ENCODE peak calls at places on chromosome 6, in six cellular contexts. E, O, U, X, R and F are unnamed samples.

GRCh38 chr6:36131517-36132220 is 1.4 kb downstream of the MAPK13 start:
- DNase-seq in E (peak; percentile 66), O (peak; percentile 77), U (peak; percentile 87), X (no peak), R (peak; percentile 48), F (peak; percentile 89)

GRCh38 chr6:154649723-154650122 is 83.5 kb upstream of the SCAF8 start:
- DNase-seq in E (no peak), O (no peak), U (no peak), X (no peak), R (no peak), F (no peak)

GRCh38 chr6:27281105-27281539 is 31.0 kb downstream of the POM121L2 start:
- DNase-seq in E (no peak), O (no peak), U (no peak), X (no peak), R (no peak), F (no peak)

GRCh38 chr6:72826744-72827438 is 205.0 kb downstream of the KCNQ5 start:
- DNase-seq in E (no peak), O (peak; percentile 50), U (no peak), X (no peak), R (peak; percentile 90), F (no peak)

GRCh38 chr6:6439778-6440177 is 119.3 kb upstream of the F13A1 start:
- DNase-seq in E (no peak), O (no peak), U (no peak), X (no peak), R (no peak), F (no peak)

GRCh38 chr6:11718461-11718860 is 60.1 kb downstream of the ADTRP start:
- DNase-seq in E (no peak), O (no peak), U (no peak), X (no peak), R (peak; percentile 8), F (no peak)

GRCh38 chr6:65637289-65638046 is 69.6 kb downstream of the EYS start:
- DNase-seq in E (no peak), O (no peak), U (no peak), X (no peak), R (no peak), F (no peak)

GRCh38 chr6:24827970-24828369 is 29.3 kb upstream of the ARMH2 start:
- DNase-seq in E (no peak), O (no peak), U (no peak), X (no peak), R (no peak), F (no peak)

GRCh38 chr6:36955136-36955535 is 598 bp downstream of the PI16 start:
- DNase-seq in E (peak; percentile 57), O (no peak), U (no peak), X (no peak), R (no peak), F (no peak)

GRCh38 chr6:30712441-30712840 is 4.6 kb downstream of the MDC1 start:
- DNase-seq in E (no peak), O (no peak), U (no peak), X (no peak), R (no peak), F (no peak)

GRCh38 chr6:114100421-114100820 is 129.5 kb upstream of the HDAC2 start:
- DNase-seq in E (no peak), O (no peak), U (no peak), X (no peak), R (peak; percentile 63), F (no peak)

GRCh38 chr6:63963756-63964315 is 328.2 kb downstream of the PHF3 start:
- DNase-seq in E (no peak), O (no peak), U (no peak), X (no peak), R (no peak), F (no peak)

GRCh38 chr6:64777941-64778785 is 928.9 kb downstream of the EYS start:
- DNase-seq in E (no peak), O (no peak), U (no peak), X (no peak), R (peak; percentile 4), F (no peak)

GRCh38 chr6:157721431-157722229 is 101.4 kb upstream of the SNX9 start:
- DNase-seq in E (no peak), O (no peak), U (no peak), X (no peak), R (no peak), F (no peak)

GRCh38 chr6:162497371-162497770 is 230.2 kb downstream of the PRKN start:
- DNase-seq in E (no peak), O (no peak), U (no peak), X (no peak), R (no peak), F (no peak)

GRCh38 chr6:131383421-131384411 is 189.3 kb upstream of the ARG1 start:
- DNase-seq in E (no peak), O (no peak), U (no peak), X (no peak), R (peak; percentile 55), F (peak; percentile 55)

GRCh38 chr6:35777356-35778102 is 1.1 kb downstream of the CLPSL2 start:
- DNase-seq in E (no peak), O (no peak), U (no peak), X (no peak), R (no peak), F (no peak)

GRCh38 chr6:150368762-150369161 is at the start of gene IYD:
- DNase-seq in E (no peak), O (no peak), U (no peak), X (no peak), R (no peak), F (no peak)

GRCh38 chr6:49799090-49799489 is 12.0 kb upstream of the PGK2 start:
- DNase-seq in E (no peak), O (no peak), U (no peak), X (no peak), R (no peak), F (no peak)

GRCh38 chr6:7431594-7432390 is 42.2 kb downstream of the RIOK1 start:
- DNase-seq in E (no peak), O (peak; percentile 29), U (no peak), X (no peak), R (peak; percentile 39), F (peak; percentile 38)

GRCh38 chr6:106525111-106525884 is 104.0 kb downstream of the RTN4IP1 start:
- DNase-seq in E (no peak), O (no peak), U (no peak), X (no peak), R (no peak), F (no peak)

GRCh38 chr6:30500421-30501069 is 11.2 kb downstream of the HLA-E start:
- DNase-seq in E (no peak), O (peak; percentile 25), U (no peak), X (no peak), R (peak; percentile 13), F (no peak)

GRCh38 chr6:36788768-36789167 is 50.5 kb downstream of the CPNE5 start:
- DNase-seq in E (no peak), O (no peak), U (no peak), X (no peak), R (peak; percentile 40), F (no peak)

GRCh38 chr6:170101281-170102035 is 189.4 kb downstream of the DLL1 start:
- DNase-seq in E (peak; percentile 52), O (no peak), U (no peak), X (no peak), R (no peak), F (peak; percentile 4)

GRCh38 chr6:138161434-138162103 is at the start of gene ARFGEF3:
- DNase-seq in E (no peak), O (no peak), U (peak; percentile 34), X (no peak), R (peak; percentile 38), F (peak; percentile 22)

GRCh38 chr6:163844352-163844751 is 429.8 kb downstream of the QKI start:
- DNase-seq in E (no peak), O (no peak), U (no peak), X (no peak), R (no peak), F (no peak)

GRCh38 chr6:18260448-18261106 is 3.8 kb downstream of the DEK start:
- DNase-seq in E (no peak), O (peak; percentile 26), U (no peak), X (no peak), R (peak; percentile 67), F (no peak)

GRCh38 chr6:131657630-131658111 is 20.6 kb downstream of the ENPP3 start:
- DNase-seq in E (no peak), O (peak; percentile 19), U (no peak), X (peak; percentile 47), R (peak; percentile 95), F (peak; percentile 24)

GRCh38 chr6:18503588-18504231 is 116.6 kb downstream of the RNF144B start:
- DNase-seq in E (peak; percentile 66), O (peak; percentile 75), U (peak; percentile 59), X (no peak), R (peak; percentile 70), F (peak; percentile 55)

GRCh38 chr6:80548496-80548895 is 442.0 kb downstream of the BCKDHB start:
- DNase-seq in E (no peak), O (peak; percentile 46), U (no peak), X (no peak), R (peak; percentile 67), F (no peak)

GRCh38 chr6:63923139-63923739 is 287.6 kb downstream of the PHF3 start:
- DNase-seq in E (no peak), O (no peak), U (no peak), X (no peak), R (peak; percentile 25), F (no peak)

GRCh38 chr6:43705996-43706395 is 18.4 kb upstream of the MRPS18A start:
- DNase-seq in E (no peak), O (peak; percentile 27), U (no peak), X (no peak), R (peak; percentile 24), F (no peak)

GRCh38 chr6:158431036-158431435 is 118.8 kb downstream of the TULP4 start:
- DNase-seq in E (no peak), O (no peak), U (no peak), X (no peak), R (no peak), F (no peak)

GRCh38 chr6:153231048-153231635 is 100.1 kb upstream of the RGS17 start:
- DNase-seq in E (no peak), O (peak; percentile 66), U (peak; percentile 73), X (no peak), R (peak; percentile 30), F (no peak)

GRCh38 chr6:64409948-64410347 is 774.3 kb downstream of the PHF3 start:
- DNase-seq in E (no peak), O (no peak), U (no peak), X (no peak), R (no peak), F (no peak)

GRCh38 chr6:68059894-68060293 is 575.2 kb upstream of the ADGRB3 start:
- DNase-seq in E (no peak), O (no peak), U (no peak), X (no peak), R (peak; percentile 9), F (no peak)
- H3K4me3 ChIP-seq in E (no peak overlapping the region), O (no peak overlapping the region), U (no peak overlapping the region), X (no peak overlapping the region), R (no peak overlapping the region), F (no peak overlapping the region)

GRCh38 chr6:70956451-70957283 is at the start of gene B3GAT2:
- DNase-seq in E (no peak), O (no peak), U (peak; percentile 39), X (no peak), R (peak; percentile 15), F (no peak)
- H3K4me3 ChIP-seq in E (peak within 1 kb of the TSS; percentile 37), O (peak within 1 kb of the TSS; percentile 50), U (peak within 1 kb of the TSS; percentile 49), X (peak within 1 kb of the TSS; percentile 46), R (peak within 1 kb of the TSS; percentile 52), F (peak within 1 kb of the TSS; percentile 73)

GRCh38 chr6:4336778-4337442 is 201.5 kb upstream of the ECI2 start:
- DNase-seq in E (no peak), O (no peak), U (no peak), X (no peak), R (no peak), F (no peak)
- H3K4me3 ChIP-seq in E (no peak overlapping the region), O (no peak overlapping the region), U (no peak overlapping the region), X (no peak overlapping the region), R (no peak overlapping the region), F (no peak overlapping the region)

GRCh38 chr6:31864818-31865204 is 2.2 kb upstream of the NEU1 start:
- DNase-seq in E (no peak), O (no peak), U (no peak), X (no peak), R (no peak), F (no peak)
- H3K4me3 ChIP-seq in E (no peak overlapping the region), O (no peak overlapping the region), U (no peak overlapping the region), X (no peak overlapping the region), R (no peak overlapping the region), F (no peak overlapping the region)